ENCODE peak calls at places on chromosomes 2 and 18, in seven cellular contexts. E, G, X, O, N, H and Y are unnamed samples.
A peak's percentile ranks its signal among the peaks of the same experiment; 100 is the strongest.

GRCh38 chr18:57015036-57015805 is 131.7 kb upstream of the BOD1L2 start:
- DNase-seq in H (no peak), G (no peak), N (no peak), E (no peak), O (no peak), X (peak; percentile 73), Y (no peak)

GRCh38 chr2:45191972-45192371 is 182.7 kb upstream of the SIX2 start:
- DNase-seq in E (no peak), G (peak; percentile 89), N (no peak), H (no peak), O (no peak), X (no peak), Y (no peak)

GRCh38 chr2:48448274-48449061 is 81.5 kb upstream of the STON1 start:
- DNase-seq in O (no peak), N (no peak), X (no peak), G (peak; percentile 93), E (peak; percentile 71), H (no peak), Y (no peak)

GRCh38 chr2:39492095-39492590 is 55.1 kb upstream of the MAP4K3 start:
- DNase-seq in N (no peak), H (no peak), O (no peak), E (peak; percentile 98), G (peak; percentile 95), X (peak; percentile 53), Y (no peak)

GRCh38 chr2:88871336-88871735 is 179.9 kb downstream of the RPIA start:
- DNase-seq in N (no peak), H (no peak), E (no peak), X (no peak), O (no peak), G (no peak), Y (no peak)

GRCh38 chr2:62573137-62573731 is 67.2 kb upstream of the TMEM17 start:
- DNase-seq in G (peak; percentile 31), E (peak; percentile 26), H (no peak), N (no peak), X (no peak), O (no peak), Y (no peak)

GRCh38 chr2:134845719-134846118 is 7.3 kb downstream of the ACMSD start:
- DNase-seq in G (no peak), X (no peak), E (peak; percentile 70), O (no peak), N (no peak), H (no peak), Y (no peak)

GRCh38 chr2:126657146-126657635 is 1.2 kb downstream of the GYPC start:
- DNase-seq in X (peak; percentile 14), G (peak; percentile 96), E (peak; percentile 98), O (peak; percentile 76), H (peak; percentile 72), N (peak; percentile 42), Y (no peak)

GRCh38 chr2:118726821-118727220 is 120.6 kb downstream of the EN1 start:
- DNase-seq in E (no peak), H (no peak), O (no peak), G (no peak), N (no peak), X (no peak), Y (no peak)

GRCh38 chr18:33804258-33804657 is 226.2 kb downstream of the ASXL3 start:
- DNase-seq in N (no peak), H (no peak), O (no peak), E (peak; percentile 63), G (peak; percentile 51), X (peak; percentile 52), Y (no peak)

GRCh38 chr2:148511883-148512282 is 132.7 kb upstream of the EPC2 start:
- DNase-seq in H (no peak), G (no peak), E (no peak), N (no peak), O (no peak), X (no peak), Y (no peak)

GRCh38 chr18:74185860-74186259 is 37.5 kb downstream of the TIMM21 start:
- DNase-seq in G (no peak), O (no peak), X (no peak), H (no peak), N (no peak), E (no peak), Y (no peak)

GRCh38 chr2:178830451-178830850 is 23.2 kb upstream of the TTN start:
- DNase-seq in H (peak; percentile 67), N (no peak), O (no peak), X (no peak), G (no peak), E (no peak), Y (no peak)

GRCh38 chr2:109032229-109032800 is 43.3 kb upstream of the EDAR start:
- DNase-seq in X (no peak), G (no peak), O (no peak), E (no peak), N (peak; percentile 62), H (no peak), Y (no peak)

GRCh38 chr18:11419336-11419735 is 190.1 kb upstream of the SLC35G4 start:
- DNase-seq in H (no peak), X (no peak), E (no peak), G (peak; percentile 3), N (no peak), O (no peak), Y (no peak)

GRCh38 chr18:24502621-24503020 is 42.2 kb downstream of the HRH4 start:
- DNase-seq in E (no peak), X (no peak), H (no peak), O (no peak), N (no peak), G (no peak), Y (no peak)

GRCh38 chr2:174692256-174692830 is 71.9 kb downstream of the CHRNA1 start:
- DNase-seq in G (peak; percentile 26), X (no peak), H (no peak), N (no peak), O (no peak), E (peak; percentile 39), Y (no peak)

GRCh38 chr2:231764124-231764523 is 17.0 kb downstream of the PDE6D start:
- DNase-seq in X (no peak), H (no peak), O (no peak), N (no peak), G (no peak), E (no peak), Y (no peak)

GRCh38 chr18:63741769-63742168 is 33.4 kb upstream of the SERPINB7 start:
- DNase-seq in G (peak; percentile 6), E (peak; percentile 61), O (no peak), H (no peak), X (no peak), N (no peak), Y (no peak)

GRCh38 chr2:85073061-85073460 is 60.1 kb upstream of the TCF7L1 start:
- DNase-seq in H (no peak), G (no peak), X (no peak), N (no peak), E (no peak), O (no peak), Y (no peak)

GRCh38 chr18:77119101-77119850 is 13.3 kb downstream of the MBP start:
- DNase-seq in O (no peak), X (no peak), H (peak; percentile 41), E (no peak), N (no peak), G (no peak), Y (no peak)

GRCh38 chr18:77124452-77124922 is 8.1 kb downstream of the MBP start:
- DNase-seq in N (peak; percentile 65), X (peak; percentile 53), H (no peak), O (no peak), E (no peak), G (no peak), Y (no peak)

GRCh38 chr18:77119851-77120491 is 12.6 kb downstream of the MBP start:
- DNase-seq in O (no peak), N (no peak), X (no peak), G (no peak), H (peak; percentile 41), E (no peak), Y (no peak)

GRCh38 chr18:77127769-77128671 is 4.6 kb downstream of the MBP start:
- DNase-seq in X (peak; percentile 97), E (peak; percentile 89), H (no peak), N (peak; percentile 47), O (peak; percentile 59), G (peak; percentile 90), Y (no peak)

DNA sequence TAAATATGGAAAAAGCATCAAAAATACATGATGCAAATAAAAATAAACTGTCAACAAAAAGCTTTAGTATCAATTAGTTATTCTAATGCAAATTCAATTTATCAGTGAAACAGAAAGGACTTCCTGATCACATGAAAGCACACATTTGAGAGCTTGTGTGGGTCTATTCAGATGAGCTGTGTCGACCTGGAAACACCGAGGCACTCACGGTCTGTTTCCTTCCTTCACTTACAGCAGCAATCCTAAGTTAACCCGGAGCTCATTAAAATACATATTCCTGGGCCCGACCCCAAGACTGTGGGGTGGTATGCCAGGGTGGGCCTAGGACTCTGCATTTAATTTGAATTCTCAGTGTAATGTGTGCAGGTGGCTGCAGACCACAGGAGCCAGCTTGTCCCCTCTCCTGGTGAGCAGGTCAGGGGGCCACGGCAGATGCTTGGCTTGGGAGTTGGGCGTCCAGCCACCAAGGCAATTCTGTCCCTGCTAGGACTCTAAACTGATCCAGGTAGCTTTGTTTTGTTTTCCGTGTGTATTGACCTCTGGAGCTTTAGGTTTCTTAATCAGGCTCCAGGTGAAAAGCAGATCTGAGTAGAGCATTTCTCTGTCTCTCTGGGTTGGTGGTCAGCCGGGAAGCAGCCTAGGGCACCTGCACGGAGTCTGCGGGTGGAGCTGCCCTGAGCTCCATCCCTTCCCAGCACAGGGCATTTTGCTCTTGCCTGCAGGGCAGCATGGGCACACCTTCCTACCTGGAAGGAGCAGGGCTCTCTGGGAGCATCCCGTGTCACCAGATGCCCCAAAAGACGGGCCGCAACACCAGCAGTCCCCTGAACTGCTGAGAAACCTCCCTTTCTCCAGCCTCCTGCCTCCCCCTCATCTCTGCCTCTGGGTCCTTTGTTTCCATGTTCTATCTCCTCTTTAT is 9.0 kb downstream of the MBP start:
- DNase-seq in X (no peak), H (no peak), E (no peak), G (no peak), N (no peak), O (no peak), Y (no peak)
- H3K4me3 ChIP-seq in X (peak overlapping the region; percentile 5), H (no peak overlapping the region), E (no peak overlapping the region), G (no peak overlapping the region), N (no peak overlapping the region), O (no peak overlapping the region), Y (no peak overlapping the region)

DNA sequence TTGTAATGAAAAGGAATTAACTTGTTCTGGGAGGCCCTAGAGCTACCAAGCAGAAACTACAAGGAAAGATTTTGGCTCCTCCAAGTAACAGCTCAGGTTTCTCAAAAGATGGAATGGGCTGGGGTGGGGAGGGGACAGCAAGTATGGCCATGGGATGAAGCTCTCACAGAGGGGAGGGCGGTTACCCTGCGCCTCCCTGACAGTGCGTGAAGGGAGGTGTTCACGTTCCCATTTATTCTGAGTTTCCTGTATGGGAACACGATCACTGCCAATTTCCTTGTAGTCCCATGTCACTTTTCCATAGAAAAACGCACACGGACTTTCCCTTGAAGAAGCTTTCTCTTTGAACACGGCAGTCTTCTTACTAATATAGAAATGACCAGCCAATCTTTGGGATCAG is 17.0 kb downstream of the CDC42EP3 start:
- DNase-seq in G (no peak), N (no peak), X (no peak), H (no peak), O (no peak), E (no peak), Y (no peak)
- H3K36me3 ChIP-seq in G (no peaks in the 10 kb centered on the region), N (no peaks in the 10 kb centered on the region), X (no peaks in the 10 kb centered on the region), H (peaks cover 61% of the 10 kb centered on the region), O (no peaks in the 10 kb centered on the region), E (peaks cover 50% of the 10 kb centered on the region), Y (peaks cover 35% of the 10 kb centered on the region)

GRCh38 chr2:193806088-193806774 is 1611.5 kb upstream of the TMEFF2 start:
- DNase-seq in E (no peak), X (no peak), O (no peak), H (no peak), G (peak; percentile 13), N (no peak), Y (no peak)
- H3K27ac ChIP-seq in E (no peak overlapping the region), X (no peak overlapping the region), O (no peak overlapping the region), H (no peak overlapping the region), G (no peak overlapping the region), N (no peak overlapping the region), Y (no peak overlapping the region)

GRCh38 chr2:14015113-14015512 is 617.4 kb upstream of the LRATD1 start:
- DNase-seq in X (no peak), O (no peak), H (no peak), G (no peak), E (no peak), N (no peak), Y (no peak)
- H3K4me3 ChIP-seq in X (no peak overlapping the region), O (no peak overlapping the region), H (no peak overlapping the region), G (no peak overlapping the region), E (no peak overlapping the region), N (no peak overlapping the region), Y (no peak overlapping the region)